ENCODE peak calls at places on chromosomes 4 and X, in ten cellular contexts. I is NCI-H446; R is stimulated activated CD4-positive, alpha-beta T cell treated with anti-CD3 and anti-CD28 coated beads, Interleukin-15, amount 100 ng/mL, for 1 hour; F is foreskin fibroblast; V is H54; J is aorta; T is T-helper 2 cell; D is fibroblast of the aortic adventitia; P is GM20000; A is breast epithelium. X is an unnamed sample.

GRCh38 chr4:152431784-152432183 is 104.1 kb downstream of the FBXW7 start:
- DNase-seq in I (no peak), R (no peak), F (no peak), V (no peak), J (no peak), T (no peak), D (no peak), P (no peak), A (no peak), X (no peak)

GRCh38 chrX:41561045-41561444 is 113.9 kb downstream of the NYX start:
- DNase-seq in I (no peak), R (no peak), F (peak), V (peak), J (no peak), T (peak), D (peak), P (peak), A (no peak), X (peak)

GRCh38 chr4:165131247-165131832 is 18.7 kb upstream of the TMEM192 start:
- DNase-seq in I (peak), R (peak), F (peak), V (peak), J (no peak), T (peak), D (peak), P (peak), A (peak), X (peak)

GRCh38 chrX:43121637-43122036 is 343.7 kb upstream of the PPP1R2C start:
- DNase-seq in I (no peak), R (no peak), F (no peak), V (no peak), J (no peak), T (no peak), D (no peak), P (no peak), A (no peak), X (peak)

GRCh38 chrX:47958943-47959342 is 44.8 kb downstream of the ZNF182 start:
- DNase-seq in I (peak), R (no peak), F (no peak), V (no peak), J (no peak), T (no peak), D (no peak), P (peak), A (no peak), X (peak)

GRCh38 chr4:51868449-51868847 is 25.5 kb downstream of the DCUN1D4 start:
- DNase-seq in I (no peak), R (no peak), F (peak), V (no peak), J (no peak), T (no peak), D (no peak), P (no peak), A (no peak), X (no peak)

GRCh38 chrX:110509778-110510510 is 151.3 kb downstream of the RTL9 start:
- DNase-seq in I (no peak), R (no peak), F (no peak), V (no peak), J (no peak), T (no peak), D (no peak), P (no peak), A (no peak), X (peak)

GRCh38 chrX:108033890-108034289 is 11.0 kb upstream of the VSIG1 start:
- DNase-seq in I (no peak), R (no peak), F (no peak), V (no peak), J (no peak), T (no peak), D (peak), P (no peak), A (no peak), X (peak)

GRCh38 chrX:8288590-8288989 is 117.5 kb upstream of the VCX2 start:
- DNase-seq in I (no peak), R (no peak), F (no peak), V (no peak), J (no peak), T (no peak), D (no peak), P (no peak), A (no peak), X (no peak)

GRCh38 chr4:39514888-39515401 is 12.3 kb downstream of the UGDH start:
- DNase-seq in I (no peak), R (no peak), F (no peak), V (no peak), J (no peak), T (no peak), D (no peak), P (no peak), A (no peak), X (peak)

GRCh38 chr4:141645611-141646340 is 9.4 kb downstream of the IL15 start:
- DNase-seq in I (no peak), R (no peak), F (peak), V (peak), J (no peak), T (no peak), D (peak), P (no peak), A (no peak), X (peak)

GRCh38 chr4:85637778-85638177 is 162.8 kb downstream of the ARHGAP24 start:
- DNase-seq in I (no peak), R (no peak), F (no peak), V (no peak), J (no peak), T (no peak), D (no peak), P (no peak), A (no peak), X (peak)

GRCh38 chr4:146342600-146343192 is 128.4 kb downstream of the REELD1 start:
- DNase-seq in I (peak), R (no peak), F (no peak), V (no peak), J (no peak), T (no peak), D (peak), P (peak), A (no peak), X (peak)